ENCODE peak calls at places on chromosomes 13 and 19, in six cellular contexts. F, C, K, Y, I and X are unnamed samples. For H3K4me1, the result is how much of the 10 kb centered on the place peaks cover.

GRCh38 chr19:48637449-48637947 is 319 bp upstream of the DBP start:
- DNase-seq in Y (peak), I (peak), C (peak), F (peak), K (peak), X (peak)

GRCh38 chr13:73171926-73172325 is 113.1 kb downstream of the KLF5 start:
- DNase-seq in K (no peak), I (peak), F (no peak), C (no peak), Y (peak), X (no peak)

GRCh38 chr19:6822311-6822670 is 49.8 kb downstream of the VAV1 start:
- DNase-seq in C (peak), I (no peak), F (no peak), K (no peak), Y (no peak), X (no peak)

GRCh38 chr19:42028304-42029216 is 34.5 kb upstream of the ATP1A3 start:
- DNase-seq in I (no peak), C (no peak), F (no peak), K (no peak), Y (no peak), X (peak)

GRCh38 chr13:40974460-40975407 is 44.4 kb downstream of the ELF1 start:
- DNase-seq in Y (peak), F (peak), I (peak), C (no peak), K (no peak), X (peak)

GRCh38 chr19:28472111-28472510 is 740.8 kb downstream of the UQCRFS1 start:
- DNase-seq in F (no peak), C (no peak), K (no peak), I (peak), Y (no peak), X (no peak)

GRCh38 chr19:38273499-38273898 is 9.1 kb downstream of the SPINT2 start:
- DNase-seq in F (no peak), I (no peak), K (no peak), Y (no peak), C (no peak), X (no peak)

GRCh38 chr13:96771501-96772367 is 222.5 kb downstream of the OXGR1 start:
- DNase-seq in F (no peak), I (no peak), Y (peak), K (peak), C (no peak), X (no peak)

GRCh38 chr19:19627716-19628498 is at the start of gene LPAR2:
- DNase-seq in F (peak), K (no peak), I (no peak), C (peak), Y (no peak), X (peak)

GRCh38 chr19:51417807-51418152 is 338 bp upstream of the SIGLEC10 start:
- DNase-seq in Y (no peak), K (no peak), I (no peak), F (no peak), C (no peak), X (no peak)

GRCh38 chr13:91618315-91618714 is 219.9 kb downstream of the GPC5 start:
- DNase-seq in K (no peak), F (no peak), I (no peak), C (no peak), Y (no peak), X (no peak)

GRCh38 chr13:93948523-93948922 is 531.0 kb downstream of the DCT start:
- DNase-seq in Y (peak), C (no peak), I (no peak), K (no peak), F (no peak), X (no peak)

GRCh38 chr13:93388701-93389100 is 162.1 kb downstream of the GPC6 start:
- DNase-seq in K (no peak), Y (peak), I (peak), F (no peak), C (no peak), X (no peak)

GRCh38 chr19:48807590-48808308 is 3.1 kb downstream of the BCAT2 start:
- DNase-seq in I (no peak), Y (no peak), F (no peak), K (peak), C (no peak), X (no peak)

GRCh38 chr13:99542788-99543406 is 41.6 kb downstream of the TM9SF2 start:
- DNase-seq in K (no peak), I (no peak), C (no peak), Y (no peak), F (no peak), X (no peak)

GRCh38 chr19:48868196-48868886 is at the start of gene PLEKHA4:
- DNase-seq in K (peak), Y (peak), F (peak), I (no peak), C (no peak), X (peak)

GRCh38 chr19:42048992-42049391 is 21.0 kb downstream of the GRIK5 start:
- DNase-seq in Y (no peak), F (no peak), I (no peak), K (no peak), C (no peak), X (no peak)

GRCh38 chr19:49017666-49018351 is 918 bp upstream of the LHB start:
- DNase-seq in F (peak), Y (peak), K (peak), I (peak), C (no peak), X (peak)

GRCh38 chr19:47790398-47790814 is 11.9 kb downstream of the SELENOW start:
- DNase-seq in C (peak), I (peak), K (peak), Y (peak), F (peak), X (peak)

GRCh38 chr19:49987159-49987698 is 26.3 kb upstream of the SIGLEC11 start:
- DNase-seq in F (peak), Y (peak), K (peak), I (peak), C (peak), X (peak)

GRCh38 chr13:35781044-35781443 is 304.6 kb upstream of the MAB21L1 start:
- DNase-seq in K (no peak), I (no peak), C (no peak), F (no peak), Y (no peak), X (no peak)

GRCh38 chr13:21242236-21242635 is 65.8 kb downstream of the MRPL57 start:
- DNase-seq in Y (no peak), K (no peak), C (no peak), I (no peak), F (no peak), X (peak)

GRCh38 chr13:113089693-113090414 is 15.7 kb upstream of the F7 start:
- DNase-seq in K (peak), F (no peak), I (no peak), Y (no peak), C (no peak), X (no peak)

GRCh38 chr13:111302045-111302722 is 18.3 kb upstream of the TEX29 start:
- DNase-seq in I (no peak), C (no peak), F (no peak), K (no peak), Y (no peak), X (no peak)

GRCh38 chr13:23993439-23993980 is 96.2 kb upstream of the C1QTNF9B start:
- DNase-seq in Y (no peak), F (no peak), C (no peak), K (no peak), I (peak), X (no peak)

GRCh38 chr19:46487178-46487801 is 8.4 kb downstream of the PNMA8B start:
- DNase-seq in C (no peak), F (no peak), K (peak), I (no peak), Y (no peak), X (no peak)

GRCh38 chr19:14002571-14003278 is 3.4 kb downstream of the RFX1 start:
- DNase-seq in F (no peak), Y (no peak), I (no peak), K (peak), C (no peak), X (no peak)

GRCh38 chr13:49791214-49791752 is 1.2 kb downstream of the KPNA3 start:
- DNase-seq in C (no peak), K (no peak), I (peak), Y (peak), F (peak), X (peak)

GRCh38 chr13:100357764-100358163 is 230.8 kb downstream of the GGACT start:
- DNase-seq in C (no peak), K (no peak), F (no peak), Y (no peak), I (no peak), X (no peak)

GRCh38 chr19:49241769-49242168 is 83.2 kb downstream of the SLC6A16 start:
- DNase-seq in Y (no peak), F (no peak), K (no peak), C (no peak), I (no peak), X (no peak)

GRCh38 chr19:32421589-32422361 is 16.2 kb downstream of the DPY19L3 start:
- DNase-seq in Y (no peak), C (no peak), I (no peak), F (no peak), K (no peak), X (no peak)
- H3K27ac ChIP-seq in Y (no peak), C (no peak), I (no peak), F (no peak), K (no peak), X (no peak)

GRCh38 chr19:12938536-12939291 is at the start of gene CALR:
- DNase-seq in I (no peak), K (peak), C (no peak), F (no peak), Y (peak), X (no peak)

GRCh38 chr19:12935071-12935470 is 1.6 kb upstream of the FARSA start:
- DNase-seq in K (no peak), C (no peak), F (no peak), Y (no peak), I (no peak), X (no peak)

GRCh38 chr19:12938054-12938535 is 314 bp upstream of the CALR start:
- DNase-seq in K (peak), I (peak), Y (peak), F (peak), C (peak), X (peak)

GRCh38 chr19:12937243-12938053 is 961 bp upstream of the CALR start:
- DNase-seq in C (no peak), Y (no peak), I (no peak), K (peak), F (no peak), X (peak)

DNA sequence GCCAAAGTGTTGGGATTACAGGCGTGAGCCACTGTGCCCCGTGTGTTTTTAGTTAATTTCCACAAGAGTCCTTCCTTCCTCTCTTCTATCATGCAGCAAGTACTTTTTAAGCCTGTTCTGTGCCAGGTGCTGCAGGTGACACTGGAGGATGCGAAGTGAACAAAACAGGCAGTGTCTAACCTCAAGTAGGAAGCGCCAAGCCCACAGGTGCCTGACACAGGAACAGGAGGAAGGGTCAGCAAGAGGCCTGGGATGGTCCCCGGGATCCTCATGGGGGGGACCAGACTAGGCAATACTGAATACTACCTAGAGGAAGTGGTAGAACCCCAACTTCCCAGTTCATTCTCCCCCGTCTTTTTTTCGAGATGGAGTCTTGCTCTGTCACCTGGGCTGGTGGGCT is 1.8 kb upstream of the CALR start:
- DNase-seq in I (no peak), Y (no peak), F (no peak), C (no peak), K (no peak), X (no peak)
- H3K4me1 ChIP-seq in I (under half), Y (under half), F (under half), C (under half), K (under half), X (under half)

GRCh38 chr19:44738161-44738535 is 10.4 kb upstream of the BCL3 start:
- DNase-seq in C (no peak), F (no peak), K (no peak), Y (no peak), I (no peak), X (no peak)
- H3K27ac ChIP-seq in C (peak), F (peak), K (no peak), Y (no peak), I (peak), X (no peak)

DNA sequence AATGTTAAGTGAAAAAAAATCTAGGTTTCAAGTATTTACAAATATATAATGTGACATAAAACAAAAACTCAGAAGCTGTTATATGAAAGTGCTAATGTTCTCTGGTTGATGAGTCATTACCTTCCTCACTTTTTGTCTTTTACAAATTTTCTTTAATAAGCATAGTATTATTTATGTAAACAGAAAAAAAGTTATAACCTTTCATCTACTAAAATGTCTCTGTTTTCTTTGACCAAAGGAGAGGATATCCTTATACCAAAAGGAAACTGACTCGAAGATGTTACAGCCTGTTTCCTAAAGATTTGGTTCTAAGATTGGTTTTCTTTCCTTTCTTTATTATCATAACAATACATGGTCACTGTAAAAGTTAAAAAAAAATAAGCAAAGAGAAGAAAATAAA is 38.0 kb downstream of the RCBTB2 start:
- DNase-seq in F (no peak), K (no peak), I (no peak), Y (no peak), C (no peak), X (no peak)
- H3K4me1 ChIP-seq in F (under half), K (under half), I (under half), Y (under half), C (under half), X (under half)

DNA sequence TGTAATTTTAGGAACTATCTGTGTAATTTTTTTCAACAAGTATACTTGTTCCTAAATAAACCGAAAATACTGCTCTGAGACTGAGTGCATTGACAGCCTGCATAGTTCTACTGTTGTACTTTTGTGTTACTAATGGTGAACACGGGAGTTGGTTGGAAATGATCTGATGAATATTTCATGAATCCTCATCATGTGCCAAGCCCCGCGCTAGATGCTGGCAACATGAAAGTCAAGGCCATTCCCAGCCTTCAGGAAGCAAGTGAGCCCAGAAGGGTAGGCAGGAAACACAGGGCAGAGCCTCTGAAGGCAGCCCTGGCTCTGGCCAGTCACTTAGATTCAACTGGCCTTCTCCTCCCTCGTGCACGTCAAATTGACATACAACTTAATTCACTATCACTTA is 106.1 kb downstream of the ABCC4 start:
- DNase-seq in I (no peak), F (no peak), C (no peak), Y (no peak), K (no peak), X (peak)
- H3K27ac ChIP-seq in I (no peak), F (no peak), C (no peak), Y (no peak), K (no peak), X (peak)

GRCh38 chr13:44306401-44307192 is 67.0 kb upstream of the SERP2 start:
- DNase-seq in F (no peak), C (no peak), I (peak), Y (peak), K (peak), X (peak)
- H3K4me1 ChIP-seq in F (under half), C (under half), I (half or more), Y (under half), K (under half), X (under half)

DNA sequence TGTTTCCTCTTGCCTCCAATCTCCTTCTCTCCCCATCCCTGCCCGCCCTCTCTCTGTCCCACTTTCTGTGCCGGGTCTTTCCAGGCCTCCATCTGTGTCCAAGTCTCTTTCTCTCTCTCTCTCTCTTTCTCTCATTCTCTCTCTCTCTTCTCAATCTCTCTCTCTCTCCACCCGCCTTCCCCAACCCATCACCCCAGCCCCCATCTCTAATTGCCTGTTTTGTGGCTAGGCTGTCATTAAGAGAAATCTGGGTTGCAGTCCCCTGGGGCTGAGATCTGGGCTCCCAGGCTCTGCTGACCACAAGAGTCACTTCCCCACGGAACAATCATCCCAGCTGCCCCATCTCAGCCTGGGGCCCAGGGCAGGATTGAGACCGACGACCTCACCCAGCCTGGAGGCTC is 2.5 kb downstream of the COL5A3 start:
- DNase-seq in Y (peak), C (no peak), F (peak), I (peak), K (no peak), X (peak)
- H3K27ac ChIP-seq in Y (peak), C (peak), F (no peak), I (peak), K (no peak), X (no peak)

GRCh38 chr19:1275976-1276619 is 768 bp downstream of the FAM174C start:
- DNase-seq in I (no peak), K (no peak), F (no peak), C (no peak), Y (no peak), X (no peak)

GRCh38 chr19:1275260-1275975 is at the start of gene FAM174C:
- DNase-seq in Y (peak), F (peak), C (peak), I (peak), K (peak), X (peak)

GRCh38 chr19:1277061-1277460 is 1.7 kb downstream of the FAM174C start:
- DNase-seq in I (no peak), Y (no peak), K (no peak), C (no peak), F (no peak), X (no peak)

GRCh38 chr19:1278074-1278473 is 2.7 kb downstream of the FAM174C start:
- DNase-seq in Y (no peak), K (no peak), F (no peak), C (no peak), I (no peak), X (no peak)

DNA sequence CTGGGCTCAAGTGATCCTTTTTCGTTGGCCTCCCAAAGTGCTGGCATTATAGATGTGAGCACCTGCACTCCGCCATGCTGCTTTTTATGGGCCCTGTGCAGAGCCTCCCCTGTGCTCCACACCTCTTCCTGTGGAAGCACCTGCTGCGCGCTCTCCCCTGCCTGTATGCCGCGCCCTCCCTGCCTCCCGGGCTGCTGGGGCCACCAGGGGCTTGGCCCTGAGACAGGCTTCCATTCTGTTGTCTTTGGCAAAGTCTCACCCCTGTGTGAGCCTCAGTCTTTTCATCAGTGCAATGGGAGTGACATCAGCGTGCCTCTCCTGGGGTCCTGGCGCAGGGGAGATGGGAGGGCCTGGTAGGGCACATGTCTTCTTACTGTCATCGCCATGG is 1.3 kb downstream of the FAM174C start:
- DNase-seq in C (no peak), I (no peak), Y (no peak), F (no peak), K (no peak), X (no peak)
- H3K4me1 ChIP-seq in C (under half), I (under half), Y (under half), F (under half), K (under half), X (under half)

GRCh38 chr19:3517638-3518037 is 11.5 kb downstream of the FZR1 start:
- DNase-seq in C (no peak), F (no peak), I (no peak), K (no peak), Y (no peak), X (no peak)

GRCh38 chr19:3516675-3517207 is 10.6 kb downstream of the FZR1 start:
- DNase-seq in Y (no peak), C (no peak), K (no peak), I (no peak), F (peak), X (no peak)

GRCh38 chr19:3518231-3518630 is 12.1 kb downstream of the FZR1 start:
- DNase-seq in Y (no peak), I (no peak), F (no peak), C (no peak), K (no peak), X (no peak)

GRCh38 chr19:3514930-3515329 is 8.8 kb downstream of the FZR1 start:
- DNase-seq in F (no peak), C (no peak), Y (no peak), I (no peak), K (no peak), X (no peak)

DNA sequence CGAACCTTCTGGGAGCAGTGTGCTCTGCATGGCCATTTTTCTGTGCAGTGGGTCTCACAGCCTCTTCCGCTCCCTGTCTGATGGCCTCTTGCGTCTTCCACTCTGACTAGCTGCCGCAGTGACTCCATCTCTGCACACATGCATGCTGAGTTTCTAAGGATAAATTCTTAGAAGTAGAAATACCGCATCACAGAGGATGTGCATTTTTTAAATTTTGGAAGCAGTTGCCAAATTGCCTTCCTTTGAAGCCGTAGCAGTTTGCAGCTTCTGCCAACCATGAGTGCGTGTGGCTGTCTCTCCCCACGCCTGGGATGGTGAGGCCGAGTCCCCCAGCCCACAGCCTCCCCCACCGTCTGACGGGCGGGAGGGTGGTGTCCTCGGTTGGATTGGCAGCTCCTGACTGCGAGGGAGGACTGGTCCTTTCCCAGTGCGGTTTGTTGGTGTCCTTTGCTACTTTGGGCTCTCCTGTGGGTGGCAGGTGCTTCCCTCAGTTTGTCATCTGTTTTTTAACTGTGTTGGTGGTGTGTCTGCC is 9.8 kb downstream of the FZR1 start:
- DNase-seq in K (no peak), I (peak), Y (peak), F (no peak), C (no peak), X (no peak)
- H3K27ac ChIP-seq in K (no peak), I (no peak), Y (no peak), F (no peak), C (no peak), X (no peak)